ENCODE peak calls at places on chromosomes 16 and 17, in six cellular contexts. F is tibial nerve; M is adrenal gland; X is CD4-positive, CD25-positive, alpha-beta regulatory T cell; B is pancreas; E is IMR-90. J is an unnamed sample. For H3K27me3, the result is how much of the 10 kb centered on the place peaks cover.

GRCh38 chr16:3954411-3954921 is 74.0 kb upstream of the CREBBP start:
- DNase-seq in F (peak), M (no peak), X (no peak), B (no peak), E (peak), J (no peak)

GRCh38 chr17:29124135-29124930 is 55.9 kb downstream of the MYO18A start:
- DNase-seq in F (peak), M (peak), X (peak), B (no peak), E (peak), J (peak)

GRCh38 chr17:76540381-76541300 is 797 bp downstream of the PRCD start:
- DNase-seq in F (peak), M (peak), X (peak), B (peak), E (peak), J (peak)

GRCh38 chr17:81910840-81911276 is 341 bp downstream of the PCYT2 start:
- DNase-seq in F (no peak), M (no peak), X (no peak), B (no peak), E (no peak), J (no peak)

GRCh38 chr16:77290451-77291110 is 91.4 kb downstream of the SYCE1L start:
- DNase-seq in F (no peak), M (no peak), X (no peak), B (no peak), E (peak), J (no peak)

GRCh38 chr16:81397058-81397878 is 47.3 kb upstream of the CMIP start:
- DNase-seq in F (no peak), M (no peak), X (no peak), B (no peak), E (no peak), J (no peak)

GRCh38 chr17:77822302-77823030 is 136.0 kb upstream of the TNRC6C start:
- DNase-seq in F (no peak), M (peak), X (no peak), B (no peak), E (no peak), J (no peak)

GRCh38 chr16:523097-523741 is 4.3 kb upstream of the CAPN15 start:
- DNase-seq in F (no peak), M (no peak), X (no peak), B (no peak), E (no peak), J (no peak)

GRCh38 chr16:20910781-20911321 is 10.3 kb downstream of the LYRM1 start:
- DNase-seq in F (no peak), M (no peak), X (peak), B (no peak), E (peak), J (no peak)

GRCh38 chr16:28843766-28844165 is 2.4 kb downstream of the TUFM start:
- DNase-seq in F (no peak), M (no peak), X (no peak), B (no peak), E (no peak), J (no peak)

GRCh38 chr16:8850279-8850885 is 18.4 kb downstream of the CARHSP1 start:
- DNase-seq in F (peak), M (peak), X (no peak), B (no peak), E (peak), J (peak)

GRCh38 chr17:39757931-39758873 is 20.5 kb downstream of the GRB7 start:
- DNase-seq in F (no peak), M (no peak), X (peak), B (no peak), E (no peak), J (peak)

GRCh38 chr17:74478369-74479100 is 12.1 kb downstream of the CD300A start:
- DNase-seq in F (peak), M (no peak), X (peak), B (no peak), E (no peak), J (peak)

GRCh38 chr17:29574732-29575510 is 6.4 kb downstream of the TP53I13 start:
- DNase-seq in F (no peak), M (no peak), X (no peak), B (peak), E (no peak), J (no peak)

GRCh38 chr17:19284005-19284959 is 47.1 kb downstream of the EPN2 start:
- DNase-seq in F (no peak), M (no peak), X (peak), B (no peak), E (no peak), J (no peak)

GRCh38 chr16:63530974-63531373 is 1494.7 kb upstream of the CDH8 start:
- DNase-seq in F (no peak), M (no peak), X (no peak), B (no peak), E (no peak), J (no peak)

GRCh38 chr16:30941600-30942420 is 7.1 kb upstream of the ORAI3 start:
- DNase-seq in F (peak), M (peak), X (peak), B (peak), E (peak), J (peak)

GRCh38 chr17:69728816-69729215 is 314.3 kb downstream of the MAP2K6 start:
- DNase-seq in F (no peak), M (no peak), X (no peak), B (no peak), E (no peak), J (no peak)

GRCh38 chr17:19996502-19996901 is 12.7 kb upstream of the SPECC1 start:
- DNase-seq in F (no peak), M (no peak), X (no peak), B (no peak), E (no peak), J (peak)

GRCh38 chr17:79107499-79108231 is 33.0 kb downstream of the ENGASE start:
- DNase-seq in F (no peak), M (no peak), X (no peak), B (no peak), E (no peak), J (no peak)
- H3K27me3 ChIP-seq in F (under half), M (under half), X (under half), B (under half), E (under half), J (under half)

DNA sequence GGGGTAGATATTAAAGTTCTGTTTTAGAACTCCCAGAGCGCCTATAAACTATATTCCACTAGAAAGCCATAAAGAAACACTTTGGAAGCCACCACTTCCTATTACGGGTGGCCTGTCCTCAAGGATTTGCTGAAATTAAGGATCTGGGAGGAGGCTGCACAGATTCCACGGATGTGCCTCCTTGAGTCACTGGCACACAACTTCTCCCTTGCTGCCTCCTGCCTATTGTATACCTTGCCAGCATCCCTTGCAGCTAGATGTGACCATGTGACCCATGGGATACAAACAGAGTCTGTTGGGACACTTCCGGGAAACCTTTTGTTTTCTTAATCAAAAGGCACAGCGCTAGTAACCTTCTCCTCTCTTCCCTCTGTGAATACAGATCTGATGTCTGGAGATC is 263.0 kb downstream of the C16orf95 start:
- DNase-seq in F (no peak), M (no peak), X (no peak), B (no peak), E (no peak), J (no peak)
- H3K27me3 ChIP-seq in F (under half), M (under half), X (under half), B (under half), E (under half), J (under half)

DNA sequence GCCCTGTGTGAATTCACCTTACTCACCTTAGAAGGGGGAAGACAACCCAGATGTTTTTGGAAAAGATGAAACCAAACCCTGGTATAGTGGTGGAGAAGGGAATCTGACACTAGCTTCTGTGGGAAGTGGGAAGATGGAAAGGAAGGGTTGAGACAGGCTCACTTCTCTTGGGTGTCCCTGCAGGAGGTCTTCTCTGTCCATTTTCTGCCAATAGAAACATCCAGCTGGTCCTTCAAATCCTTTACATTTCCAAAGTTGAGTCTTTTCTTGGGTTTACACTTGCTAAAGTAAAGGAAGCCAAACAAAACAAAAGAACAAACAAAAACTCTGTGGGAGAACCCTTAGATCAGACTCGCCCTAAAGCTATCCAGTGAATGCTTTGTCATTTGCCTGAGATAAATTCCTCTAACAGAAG is 10.2 kb downstream of the HOXB1 start:
- DNase-seq in F (no peak), M (no peak), X (no peak), B (no peak), E (peak), J (no peak)
- H3K27me3 ChIP-seq in F (under half), M (under half), X (under half), B (under half), E (under half), J (under half)

GRCh38 chr17:50205931-50206505 is 4.6 kb upstream of the COL1A1 start:
- DNase-seq in F (no peak), M (no peak), X (no peak), B (no peak), E (no peak), J (no peak)
- H3K27me3 ChIP-seq in F (under half), M (under half), X (under half), B (under half), E (under half), J (half or more)

GRCh38 chr16:69698404-69698803 is 28.0 kb downstream of the NQO1 start:
- DNase-seq in F (no peak), M (no peak), X (no peak), B (no peak), E (no peak), J (no peak)
- H3K27me3 ChIP-seq in F (under half), M (under half), X (under half), B (under half), E (under half), J (under half)

DNA sequence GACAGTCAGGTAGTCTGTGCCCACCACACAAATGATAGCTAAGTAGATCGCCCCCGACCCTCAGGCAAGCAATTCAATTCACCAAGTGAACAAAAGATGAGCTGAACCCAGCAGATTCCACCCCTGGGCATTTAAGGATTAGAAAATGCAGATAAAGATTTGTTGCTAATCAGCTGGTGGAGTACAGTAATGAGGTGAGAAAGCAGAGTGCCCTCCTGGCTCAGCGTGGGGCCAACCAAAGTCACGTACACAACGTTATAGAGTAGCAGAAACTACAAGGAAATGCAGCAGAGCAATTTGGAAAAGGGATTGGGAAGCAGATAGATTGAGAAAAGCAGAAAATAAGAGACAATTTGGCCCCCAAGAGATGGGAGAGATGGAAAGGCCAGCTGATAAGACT is 91.2 kb downstream of the SOX9 start:
- DNase-seq in F (no peak), M (no peak), X (no peak), B (no peak), E (no peak), J (no peak)
- H3K27me3 ChIP-seq in F (under half), M (under half), X (under half), B (under half), E (under half), J (under half)